ENCODE peak calls at places on chromosomes 7 and 10, in six cellular contexts. One of them, this sample, is unnamed.

GRCh38 chr7:136870799-136871487 is 2.5 kb downstream of the CHRM2 start:
- DNase-seq in NCI-H82: peak
- DNase-seq in EL: peak
- DNase-seq in stimulated activated CD4-positive, alpha-beta T cell treated with anti-CD3 and anti-CD28 coated beads, Interleukin-4, amount 100 ng/mL, for 48 hours: no peak
- DNase-seq in cardiac septum: no peak
- DNase-seq in left cardiac atrium: peak
- DNase-seq in this sample: peak

GRCh38 chr7:22443370-22444180 is 56.4 kb downstream of the STEAP1B start:
- DNase-seq in EL: no peak
- DNase-seq in left cardiac atrium: no peak
- DNase-seq in cardiac septum: no peak
- DNase-seq in NCI-H82: no peak
- DNase-seq in stimulated activated CD4-positive, alpha-beta T cell treated with anti-CD3 and anti-CD28 coated beads, Interleukin-4, amount 100 ng/mL, for 48 hours: no peak
- DNase-seq in this sample: peak

GRCh38 chr7:39709768-39710291 is 86.5 kb downstream of the RALA start:
- DNase-seq in stimulated activated CD4-positive, alpha-beta T cell treated with anti-CD3 and anti-CD28 coated beads, Interleukin-4, amount 100 ng/mL, for 48 hours: no peak
- DNase-seq in NCI-H82: peak
- DNase-seq in EL: no peak
- DNase-seq in left cardiac atrium: peak
- DNase-seq in cardiac septum: no peak
- DNase-seq in this sample: peak

GRCh38 chr10:28587270-28587969 is 54.5 kb downstream of the WAC start:
- DNase-seq in stimulated activated CD4-positive, alpha-beta T cell treated with anti-CD3 and anti-CD28 coated beads, Interleukin-4, amount 100 ng/mL, for 48 hours: no peak
- DNase-seq in left cardiac atrium: no peak
- DNase-seq in EL: peak
- DNase-seq in NCI-H82: no peak
- DNase-seq in cardiac septum: no peak
- DNase-seq in this sample: peak

GRCh38 chr7:45642044-45642443 is 67.9 kb downstream of the ADCY1 start:
- DNase-seq in stimulated activated CD4-positive, alpha-beta T cell treated with anti-CD3 and anti-CD28 coated beads, Interleukin-4, amount 100 ng/mL, for 48 hours: no peak
- DNase-seq in EL: no peak
- DNase-seq in left cardiac atrium: no peak
- DNase-seq in NCI-H82: peak
- DNase-seq in cardiac septum: no peak
- DNase-seq in this sample: no peak

GRCh38 chr10:97153276-97153850 is 32.4 kb downstream of the SLIT1 start:
- DNase-seq in left cardiac atrium: no peak
- DNase-seq in cardiac septum: no peak
- DNase-seq in NCI-H82: no peak
- DNase-seq in EL: no peak
- DNase-seq in stimulated activated CD4-positive, alpha-beta T cell treated with anti-CD3 and anti-CD28 coated beads, Interleukin-4, amount 100 ng/mL, for 48 hours: no peak
- DNase-seq in this sample: no peak

GRCh38 chr7:128737867-128738390 is 1.2 kb upstream of the CALU start:
- DNase-seq in stimulated activated CD4-positive, alpha-beta T cell treated with anti-CD3 and anti-CD28 coated beads, Interleukin-4, amount 100 ng/mL, for 48 hours: no peak
- DNase-seq in NCI-H82: peak
- DNase-seq in left cardiac atrium: no peak
- DNase-seq in cardiac septum: no peak
- DNase-seq in EL: peak
- DNase-seq in this sample: peak

GRCh38 chr10:131931981-131932380 is 31.2 kb downstream of the PPP2R2D start:
- DNase-seq in NCI-H82: no peak
- DNase-seq in EL: no peak
- DNase-seq in stimulated activated CD4-positive, alpha-beta T cell treated with anti-CD3 and anti-CD28 coated beads, Interleukin-4, amount 100 ng/mL, for 48 hours: no peak
- DNase-seq in left cardiac atrium: no peak
- DNase-seq in cardiac septum: peak
- DNase-seq in this sample: no peak

GRCh38 chr10:63424576-63424975 is 41.2 kb downstream of the JMJD1C start:
- DNase-seq in left cardiac atrium: no peak
- DNase-seq in stimulated activated CD4-positive, alpha-beta T cell treated with anti-CD3 and anti-CD28 coated beads, Interleukin-4, amount 100 ng/mL, for 48 hours: no peak
- DNase-seq in NCI-H82: no peak
- DNase-seq in EL: no peak
- DNase-seq in cardiac septum: no peak
- DNase-seq in this sample: no peak

GRCh38 chr7:146175716-146176115 is 59.1 kb downstream of the CNTNAP2 start:
- DNase-seq in stimulated activated CD4-positive, alpha-beta T cell treated with anti-CD3 and anti-CD28 coated beads, Interleukin-4, amount 100 ng/mL, for 48 hours: no peak
- DNase-seq in EL: no peak
- DNase-seq in cardiac septum: no peak
- DNase-seq in NCI-H82: no peak
- DNase-seq in left cardiac atrium: no peak
- DNase-seq in this sample: peak

GRCh38 chr7:93985101-93985500 is 19.1 kb downstream of the BET1 start:
- DNase-seq in NCI-H82: no peak
- DNase-seq in EL: peak
- DNase-seq in stimulated activated CD4-positive, alpha-beta T cell treated with anti-CD3 and anti-CD28 coated beads, Interleukin-4, amount 100 ng/mL, for 48 hours: no peak
- DNase-seq in cardiac septum: no peak
- DNase-seq in left cardiac atrium: no peak
- DNase-seq in this sample: peak

GRCh38 chr7:47561715-47562446 is 20.0 kb downstream of the TNS3 start:
- DNase-seq in cardiac septum: no peak
- DNase-seq in left cardiac atrium: no peak
- DNase-seq in stimulated activated CD4-positive, alpha-beta T cell treated with anti-CD3 and anti-CD28 coated beads, Interleukin-4, amount 100 ng/mL, for 48 hours: no peak
- DNase-seq in NCI-H82: no peak
- DNase-seq in EL: no peak
- DNase-seq in this sample: no peak

GRCh38 chr7:111789880-111790279 is 227.6 kb upstream of the IMMP2L start:
- DNase-seq in stimulated activated CD4-positive, alpha-beta T cell treated with anti-CD3 and anti-CD28 coated beads, Interleukin-4, amount 100 ng/mL, for 48 hours: no peak
- DNase-seq in EL: peak
- DNase-seq in left cardiac atrium: no peak
- DNase-seq in NCI-H82: no peak
- DNase-seq in cardiac septum: no peak
- DNase-seq in this sample: peak

GRCh38 chr10:52778511-52779392 is 6.2 kb upstream of the MBL2 start:
- DNase-seq in left cardiac atrium: no peak
- DNase-seq in stimulated activated CD4-positive, alpha-beta T cell treated with anti-CD3 and anti-CD28 coated beads, Interleukin-4, amount 100 ng/mL, for 48 hours: no peak
- DNase-seq in cardiac septum: no peak
- DNase-seq in EL: peak
- DNase-seq in NCI-H82: peak
- DNase-seq in this sample: peak

GRCh38 chr10:78331391-78331922 is 297.8 kb downstream of the RPS24 start:
- DNase-seq in NCI-H82: no peak
- DNase-seq in left cardiac atrium: peak
- DNase-seq in EL: peak
- DNase-seq in stimulated activated CD4-positive, alpha-beta T cell treated with anti-CD3 and anti-CD28 coated beads, Interleukin-4, amount 100 ng/mL, for 48 hours: no peak
- DNase-seq in cardiac septum: no peak
- DNase-seq in this sample: peak

GRCh38 chr7:22413211-22413610 is 56.3 kb upstream of the RAPGEF5 start:
- DNase-seq in left cardiac atrium: no peak
- DNase-seq in NCI-H82: peak
- DNase-seq in cardiac septum: no peak
- DNase-seq in EL: no peak
- DNase-seq in stimulated activated CD4-positive, alpha-beta T cell treated with anti-CD3 and anti-CD28 coated beads, Interleukin-4, amount 100 ng/mL, for 48 hours: no peak
- DNase-seq in this sample: no peak

GRCh38 chr7:31114593-31115343 is 62.7 kb downstream of the ADCYAP1R1 start:
- DNase-seq in stimulated activated CD4-positive, alpha-beta T cell treated with anti-CD3 and anti-CD28 coated beads, Interleukin-4, amount 100 ng/mL, for 48 hours: no peak
- DNase-seq in NCI-H82: no peak
- DNase-seq in cardiac septum: no peak
- DNase-seq in left cardiac atrium: no peak
- DNase-seq in EL: peak
- DNase-seq in this sample: peak

This sample was measured in iris pigment epithelial cell.